ENCODE peak calls at places on chromosomes 16 and 17, in six cellular contexts. T, V, E, L, N and R are unnamed samples.

GRCh38 chr17:49896860-49897259 is 49.0 kb upstream of the TAC4 start:
- DNase-seq in E (no peak), L (no peak), N (peak; percentile 65), V (no peak), T (no peak), R (no peak)

GRCh38 chr17:42109086-42109485 is 3.4 kb downstream of the DHX58 start:
- DNase-seq in N (no peak), L (no peak), T (no peak), V (no peak), E (no peak), R (no peak)

GRCh38 chr16:69917739-69918138 is 33.4 kb upstream of the CLEC18A start:
- DNase-seq in L (peak; percentile 46), N (peak; percentile 98), T (peak; percentile 42), V (peak; percentile 80), E (peak; percentile 99), R (peak; percentile 87)

GRCh38 chr17:16918443-16918842 is 53.5 kb downstream of the TNFRSF13B start:
- DNase-seq in N (no peak), T (no peak), E (no peak), V (no peak), L (no peak), R (no peak)

GRCh38 chr16:62638964-62639861 is 603.0 kb upstream of the CDH8 start:
- DNase-seq in E (no peak), T (no peak), N (no peak), L (no peak), V (no peak), R (peak; percentile 2)

GRCh38 chr17:1498869-1499268 is 6.4 kb upstream of the MYO1C start:
- DNase-seq in N (peak; percentile 8), E (peak; percentile 90), T (no peak), L (no peak), V (no peak), R (peak; percentile 97)

GRCh38 chr16:12901204-12901596 is 198 bp upstream of the SHISA9 start:
- DNase-seq in L (no peak), E (no peak), V (peak; percentile 92), N (no peak), T (peak; percentile 79), R (no peak)

GRCh38 chr17:2982854-2983636 is 80.4 kb downstream of the OR1D5 start:
- DNase-seq in E (peak; percentile 89), L (no peak), V (peak; percentile 20), T (no peak), N (peak; percentile 44), R (peak; percentile 67)

GRCh38 chr17:72600934-72601333 is 480.1 kb downstream of the SOX9 start:
- DNase-seq in V (no peak), L (no peak), N (peak; percentile 92), E (peak; percentile 80), T (no peak), R (no peak)

GRCh38 chr16:66129196-66129595 is 237.3 kb upstream of the CDH5 start:
- DNase-seq in L (no peak), N (no peak), E (no peak), V (no peak), T (no peak), R (no peak)

GRCh38 chr16:49473131-49473530 is 99.5 kb downstream of the C16orf78 start:
- DNase-seq in E (no peak), L (no peak), V (peak; percentile 11), T (no peak), N (no peak), R (no peak)

GRCh38 chr16:64051826-64052225 is 1070.0 kb downstream of the CDH11 start:
- DNase-seq in L (no peak), E (no peak), N (peak; percentile 6), T (peak; percentile 4), V (no peak), R (peak; percentile 34)

GRCh38 chr16:81440888-81441663 is 3.5 kb upstream of the CMIP start:
- DNase-seq in T (no peak), E (no peak), L (no peak), N (peak; percentile 92), V (no peak), R (no peak)

GRCh38 chr17:57485566-57485865 is 229.2 kb downstream of the MSI2 start:
- DNase-seq in L (no peak), V (no peak), N (no peak), T (no peak), E (no peak), R (no peak)

GRCh38 chr17:8131844-8132441 is 8.0 kb upstream of the HES7 start:
- DNase-seq in L (no peak), E (no peak), N (peak; percentile 50), T (no peak), V (no peak), R (peak; percentile 53)

GRCh38 chr16:71626018-71626857 is at the start of gene MARVELD3:
- DNase-seq in V (peak; percentile 94), N (peak; percentile 86), E (no peak), L (peak; percentile 70), T (no peak), R (no peak)

GRCh38 chr16:85006639-85007038 is 4.7 kb downstream of the ZDHHC7 start:
- DNase-seq in E (peak; percentile 32), N (no peak), V (no peak), L (no peak), T (no peak), R (no peak)

GRCh38 chr16:24906199-24906808 is 60.5 kb downstream of the SLC5A11 start:
- DNase-seq in V (no peak), L (no peak), N (peak; percentile 53), T (no peak), E (peak; percentile 26), R (peak; percentile 22)

GRCh38 chr17:57954421-57955182 is 610 bp downstream of the CUEDC1 start:
- DNase-seq in V (peak; percentile 86), E (peak; percentile 46), T (peak; percentile 62), L (no peak), N (peak; percentile 16), R (peak; percentile 74)

GRCh38 chr16:25700547-25700946 is 8.8 kb downstream of the HS3ST4 start:
- DNase-seq in N (no peak), T (no peak), L (no peak), V (no peak), E (no peak), R (no peak)

GRCh38 chr17:75755205-75755901 is 9.6 kb downstream of the GALK1 start:
- DNase-seq in V (peak; percentile 60), L (no peak), N (no peak), E (no peak), T (no peak), R (no peak)

GRCh38 chr16:68235105-68235881 is 634 bp downstream of the ESRP2 start:
- DNase-seq in E (no peak), T (no peak), N (peak; percentile 86), V (peak; percentile 64), L (no peak), R (no peak)

GRCh38 chr17:60601443-60602384 is 1.7 kb downstream of the PPM1D start:
- DNase-seq in N (peak; percentile 75), L (no peak), V (peak; percentile 62), T (peak; percentile 36), E (peak; percentile 81), R (peak; percentile 85)

GRCh38 chr16:88798772-88799455 is 4.7 kb upstream of the CDT1 start:
- DNase-seq in E (no peak), L (no peak), N (no peak), V (peak; percentile 23), T (no peak), R (no peak)

GRCh38 chr17:48462946-48463345 is 32.9 kb upstream of the SKAP1 start:
- DNase-seq in V (no peak), L (no peak), E (no peak), T (no peak), N (no peak), R (no peak)

DNA sequence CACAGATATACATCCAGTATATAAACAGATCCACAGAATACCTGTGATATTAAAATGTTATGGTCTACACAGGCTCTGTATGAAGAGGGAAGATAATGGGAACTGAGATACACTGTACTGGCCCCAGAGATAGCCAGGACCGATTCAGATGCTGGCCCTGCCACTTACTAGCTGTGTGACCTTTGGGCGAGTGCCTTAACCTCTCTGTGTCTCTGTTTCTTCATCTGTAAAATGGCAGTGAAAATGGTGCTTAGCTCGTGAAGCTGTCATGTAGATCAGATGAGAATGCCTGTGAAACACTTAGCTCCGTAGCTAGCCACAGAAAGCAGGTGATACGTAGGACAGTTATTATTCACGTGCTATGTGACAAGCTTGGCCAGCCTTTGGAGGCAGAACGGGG is 22.2 kb downstream of the NKD1 start:
- DNase-seq in V (no peak), N (no peak), E (no peak), T (no peak), L (no peak), R (no peak)
- H4K91ac ChIP-seq in V (no peak overlapping the region), N (no peak overlapping the region), E (no peak overlapping the region), T (no peak overlapping the region), L (no peak overlapping the region), R (no peak overlapping the region)

DNA sequence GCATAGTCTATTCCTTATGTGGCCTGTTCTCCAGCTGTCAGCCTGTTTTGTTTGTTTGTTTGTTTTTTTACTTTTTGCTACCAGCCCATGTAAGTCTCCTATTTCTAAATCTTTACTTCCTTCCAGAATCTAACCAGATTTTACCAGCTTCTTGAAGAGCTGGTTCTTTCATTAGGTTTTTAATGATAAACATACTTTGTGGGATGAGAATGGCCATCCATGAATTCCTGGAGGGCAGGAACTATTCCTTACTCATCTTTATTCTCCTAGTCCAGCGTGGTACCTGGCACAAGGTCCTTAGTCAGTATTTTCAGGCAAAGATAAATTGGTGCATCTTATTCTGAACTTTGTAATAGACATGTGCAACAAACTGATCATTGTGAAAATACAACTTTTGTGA is 17.3 kb downstream of the RSPRY1 start:
- DNase-seq in V (no peak), L (no peak), E (no peak), N (no peak), T (no peak), R (no peak)
- H3K23ac ChIP-seq in V (no peak overlapping the region), L (no peak overlapping the region), E (no peak overlapping the region), N (no peak overlapping the region), T (no peak overlapping the region), R (no peak overlapping the region)

DNA sequence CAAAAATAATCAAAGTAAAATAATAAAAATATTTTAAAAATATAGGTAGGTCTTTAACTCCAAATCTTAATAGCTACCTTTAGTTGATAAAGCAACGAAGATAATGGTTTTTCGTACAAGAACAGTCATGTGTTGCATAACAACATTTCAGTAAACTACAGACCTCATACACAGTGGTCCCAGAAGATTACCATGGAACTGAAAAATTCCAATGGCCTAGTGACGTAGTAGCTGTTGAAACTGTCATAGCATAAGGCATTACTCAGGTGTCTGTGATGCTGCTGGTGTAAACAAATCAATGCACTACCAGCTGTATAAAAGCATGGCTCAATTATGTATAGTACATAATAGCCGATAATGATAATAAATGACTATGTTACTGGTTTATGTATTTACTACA is 43.9 kb downstream of the CREBBP start:
- DNase-seq in E (peak; percentile 89), L (no peak), T (no peak), V (no peak), N (peak; percentile 90), R (peak; percentile 85)
- H4K91ac ChIP-seq in E (no peak overlapping the region), L (no peak overlapping the region), T (no peak overlapping the region), V (no peak overlapping the region), N (no peak overlapping the region), R (no peak overlapping the region)

DNA sequence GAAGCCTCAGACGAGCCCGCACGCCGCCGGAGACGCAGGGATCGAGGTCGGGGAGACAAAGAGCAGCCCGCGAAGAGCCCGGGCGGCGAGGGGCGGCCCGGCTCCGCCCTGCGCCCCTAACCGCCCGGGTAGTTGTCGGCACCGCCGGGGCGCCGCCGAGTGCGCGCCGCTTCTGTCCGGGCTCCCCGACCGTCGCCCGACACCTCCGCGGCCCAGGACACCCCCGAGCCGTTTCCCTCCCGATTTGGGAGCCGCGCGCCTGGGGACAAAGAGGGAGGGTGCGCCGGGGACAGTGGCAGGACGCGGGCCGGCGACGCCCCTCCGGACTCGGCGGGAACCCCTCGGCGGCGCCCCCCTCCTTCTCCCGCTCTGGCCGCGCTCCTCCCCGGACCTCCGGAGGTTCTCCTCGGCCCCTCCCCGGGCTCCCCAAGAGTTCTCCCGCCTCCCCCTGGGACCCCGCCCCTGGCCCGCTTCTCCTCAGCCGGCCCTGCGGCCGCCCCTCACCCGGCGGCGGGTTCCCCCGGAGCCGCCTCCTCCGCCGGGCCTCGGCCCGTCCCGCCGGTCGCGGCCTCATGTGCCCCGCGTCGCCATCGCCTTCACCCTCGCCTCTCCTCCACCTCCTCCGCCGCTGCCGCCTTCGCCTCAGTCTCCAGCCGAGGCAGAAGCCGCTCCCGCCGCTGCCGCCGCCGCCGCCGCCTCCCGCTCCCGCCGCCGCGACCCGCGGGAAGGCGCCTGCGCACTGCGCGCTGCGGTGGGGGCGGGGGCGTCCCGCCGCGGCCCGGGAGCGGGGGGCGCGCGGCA is at the start of gene GJC1:
- DNase-seq in L (no peak), N (peak; percentile 43), E (no peak), V (peak; percentile 58), T (peak; percentile 56), R (peak; percentile 50)
- H3K23ac ChIP-seq in L (no peak within 1 kb of the TSS), N (no peak within 1 kb of the TSS), E (peak within 1 kb of the TSS; percentile 91), V (no peak within 1 kb of the TSS), T (peak within 1 kb of the TSS; percentile 80), R (no peak within 1 kb of the TSS)